ENCODE peak calls at places on chromosomes 16 and 17, in four cellular contexts. D is IMR-90, Q is H1, C is GM12878. A is an unnamed sample.

GRCh38 chr16:27353853-27354252 is 40.1 kb downstream of the IL4R start:
- DNase-seq in D (no peak), Q (no peak), C (no peak), A (peak; percentile 31)

GRCh38 chr16:1938316-1938715 is 4.7 kb downstream of the MSRB1 start:
- DNase-seq in D (no peak), Q (no peak), C (no peak), A (no peak)

GRCh38 chr16:68732068-68732680 is 4.9 kb upstream of the CDH1 start:
- DNase-seq in D (no peak), Q (peak; percentile 63), C (no peak), A (peak; percentile 89)

GRCh38 chr17:17826340-17826708 is 10.5 kb downstream of the SREBF1 start:
- DNase-seq in D (no peak), Q (no peak), C (no peak), A (no peak)

GRCh38 chr17:28572294-28573099 is 1.2 kb upstream of the PIGS start:
- DNase-seq in D (no peak), Q (no peak), C (no peak), A (peak; percentile 43)

GRCh38 chr17:29862127-29862526 is 67.9 kb downstream of the SSH2 start:
- DNase-seq in D (no peak), Q (no peak), C (no peak), A (no peak)

GRCh38 chr16:55663770-55664677 is 8.2 kb downstream of the SLC6A2 start:
- DNase-seq in D (no peak), Q (no peak), C (no peak), A (no peak)

GRCh38 chr16:56513972-56514371 is 5.9 kb downstream of the BBS2 start:
- DNase-seq in D (peak; percentile 74), Q (no peak), C (peak; percentile 4), A (peak; percentile 50)

GRCh38 chr17:66691644-66692500 is 143.0 kb upstream of the CACNG5 start:
- DNase-seq in D (peak; percentile 64), Q (no peak), C (no peak), A (no peak)

GRCh38 chr16:13961099-13961811 is 41.3 kb downstream of the ERCC4 start:
- DNase-seq in D (peak; percentile 59), Q (no peak), C (no peak), A (no peak)

GRCh38 chr17:77343031-77343866 is 202.5 kb downstream of the SEC14L1 start:
- DNase-seq in D (no peak), Q (no peak), C (no peak), A (no peak)

GRCh38 chr16:3580686-3581085 is 3.5 kb upstream of the NLRC3 start:
- DNase-seq in D (peak; percentile 20), Q (no peak), C (no peak), A (no peak)

GRCh38 chr16:3095869-3096268 is 3.2 kb downstream of the ZSCAN10 start:
- DNase-seq in D (no peak), Q (no peak), C (no peak), A (peak; percentile 61)

GRCh38 chr16:57245472-57246113 is 534 bp downstream of the ARL2BP start:
- DNase-seq in D (no peak), Q (no peak), C (no peak), A (no peak)

GRCh38 chr16:3582276-3583165 is 5.3 kb upstream of the NLRC3 start:
- DNase-seq in D (no peak), Q (no peak), C (no peak), A (no peak)

GRCh38 chr17:15920758-15921239 is 24.1 kb upstream of the ADORA2B start:
- DNase-seq in D (peak; percentile 97), Q (no peak), C (no peak), A (peak; percentile 50)

GRCh38 chr17:76681222-76682137 is 29.3 kb downstream of the MXRA7 start:
- DNase-seq in D (peak; percentile 63), Q (peak; percentile 90), C (no peak), A (peak; percentile 78)

GRCh38 chr17:55463600-55463999 is 42.0 kb upstream of the MMD start:
- DNase-seq in D (no peak), Q (no peak), C (peak; percentile 66), A (no peak)

GRCh38 chr16:57998484-57998883 is 2.0 kb downstream of the ZNF319 start:
- DNase-seq in D (no peak), Q (no peak), C (no peak), A (no peak)

GRCh38 chr16:73096510-73096909 is 48.6 kb upstream of the ZFHX3 start:
- DNase-seq in D (no peak), Q (no peak), C (no peak), A (no peak)

GRCh38 chr16:16025214-16025968 is 76.0 kb downstream of the ABCC1 start:
- DNase-seq in D (peak; percentile 97), Q (no peak), C (no peak), A (peak; percentile 15)

GRCh38 chr16:86572041-86572521 is 5.5 kb downstream of the FOXC2 start:
- DNase-seq in D (no peak), Q (no peak), C (no peak), A (no peak)

GRCh38 chr17:70603226-70603625 is 433.9 kb downstream of the KCNJ2 start:
- DNase-seq in D (no peak), Q (no peak), C (no peak), A (no peak)

GRCh38 chr17:30336369-30337171 is 2.7 kb upstream of the TMIGD1 start:
- DNase-seq in D (peak; percentile 59), Q (peak; percentile 63), C (no peak), A (peak; percentile 61)

GRCh38 chr16:56289412-56289811 is 98.1 kb downstream of the GNAO1 start:
- DNase-seq in D (no peak), Q (no peak), C (no peak), A (no peak)

GRCh38 chr16:85400305-85401205 is 212.6 kb upstream of the GSE1 start:
- DNase-seq in D (no peak), Q (no peak), C (no peak), A (no peak)

GRCh38 chr16:80669673-80670072 is 128.9 kb downstream of the DYNLRB2 start:
- DNase-seq in D (no peak), Q (no peak), C (no peak), A (no peak)

GRCh38 chr17:71438631-71439146 is 682.1 kb upstream of the SOX9 start:
- DNase-seq in D (peak; percentile 98), Q (no peak), C (no peak), A (no peak)

GRCh38 chr17:71183083-71183697 is 937.6 kb upstream of the SOX9 start:
- DNase-seq in D (no peak), Q (no peak), C (no peak), A (no peak)

GRCh38 chr17:76597156-76598003 is 11.7 kb upstream of the ST6GALNAC2 start:
- DNase-seq in D (no peak), Q (no peak), C (peak; percentile 50), A (no peak)

GRCh38 chr17:81726004-81726403 is 13.9 kb downstream of the SLC25A10 start:
- DNase-seq in D (no peak), Q (no peak), C (no peak), A (no peak)
- TF ChIP-seq CHD1 in D (no peak), Q (no peak), C (no peak), A (no peak)

DNA sequence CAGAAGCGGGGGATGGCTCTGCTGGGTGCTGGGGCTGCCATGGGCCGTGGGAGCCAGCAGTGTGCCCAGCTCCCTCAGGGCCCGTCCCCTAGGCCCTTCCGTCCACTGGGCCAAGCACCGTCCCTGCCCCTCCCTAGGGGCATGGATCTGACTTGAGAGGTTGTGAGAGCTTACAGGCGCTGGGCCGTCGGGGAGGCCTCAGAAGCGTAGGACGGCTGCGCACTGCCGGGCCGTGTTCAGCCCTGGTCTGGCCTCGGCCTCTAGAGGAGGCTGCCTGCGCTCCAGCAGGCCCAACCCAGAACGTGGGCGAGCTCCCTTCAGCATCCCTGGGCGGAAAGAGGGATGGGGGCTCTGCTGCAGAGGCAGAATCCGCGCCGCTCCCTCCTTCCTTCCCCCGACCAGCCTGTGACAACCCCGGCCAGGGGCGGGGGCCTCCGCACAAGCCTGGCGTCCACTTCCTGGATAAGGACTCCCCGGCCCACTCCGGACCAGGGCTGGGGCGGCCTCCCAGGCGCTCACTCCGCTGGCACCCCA is 685 bp upstream of the MPG start:
- DNase-seq in D (peak; percentile 61), Q (peak; percentile 78), C (no peak), A (no peak)
- TF ChIP-seq CHD1 in D (no peak), Q (no peak), C (no peak), A (no peak)

DNA sequence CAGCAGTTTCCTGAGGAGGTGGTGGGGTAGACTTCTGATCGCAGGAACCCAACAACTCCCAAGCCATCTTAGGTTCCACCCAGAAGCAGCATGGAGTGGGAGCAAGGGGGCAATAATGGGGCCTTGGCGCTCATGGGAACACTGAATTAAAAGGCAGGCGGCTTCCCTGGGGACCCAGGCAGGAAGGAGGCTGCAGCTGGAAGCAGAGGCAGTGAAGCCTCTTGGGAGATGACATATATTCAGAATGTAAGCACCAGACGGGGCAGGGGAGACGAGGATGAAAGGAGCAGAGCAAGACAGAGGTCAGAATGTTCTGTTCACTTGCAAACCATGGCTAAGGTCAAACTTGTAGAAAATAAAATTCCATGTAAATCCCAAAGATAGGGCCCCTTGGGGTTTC is 2.9 kb downstream of the HIGD1B start:
- DNase-seq in D (no peak), Q (no peak), C (no peak), A (no peak)
- TF ChIP-seq CHD1 in D (no peak), Q (no peak), C (no peak), A (no peak)

GRCh38 chr17:7856081-7856791 is 1.1 kb downstream of the NAA38 start:
- DNase-seq in D (no peak), Q (peak; percentile 52), C (no peak), A (peak; percentile 19)

GRCh38 chr17:7856840-7857723 is at the start of gene NAA38:
- DNase-seq in D (peak; percentile 100), Q (peak; percentile 92), C (peak; percentile 100), A (peak; percentile 78)

GRCh38 chr17:7859028-7859427 is 1.2 kb downstream of the CYB5D1 start:
- DNase-seq in D (no peak), Q (no peak), C (no peak), A (no peak)

GRCh38 chr17:7857724-7858486 is at the start of gene CYB5D1:
- DNase-seq in D (peak; percentile 93), Q (peak; percentile 91), C (no peak), A (peak; percentile 69)

GRCh38 chr17:7858487-7858832 is 657 bp downstream of the CYB5D1 start:
- DNase-seq in D (peak; percentile 44), Q (no peak), C (no peak), A (peak; percentile 44)
- TF ChIP-seq CHD1 in D (no peak), Q (no peak), C (no peak), A (no peak)

GRCh38 chr16:79658301-79659001 is 57.9 kb upstream of the MAF start:
- DNase-seq in D (peak; percentile 35), Q (no peak), C (no peak), A (peak; percentile 25)
- TF ChIP-seq CHD1 in D (no peak), Q (no peak), C (no peak), A (no peak)